ENCODE peak calls at places on chromosomes 11 and 22, in seven cellular contexts. Z is heart left ventricle, Y is cardiac muscle cell, R is PC-3, J is hepatocyte, E is fibroblast of lung, O is psoas muscle. K is an unnamed sample. For H3K36me3, the result is how much of the 10 kb centered on the place peaks cover.

GRCh38 chr11:363948-364761 is 5.1 kb upstream of the B4GALNT4 start:
- DNase-seq in Z (no peak), Y (no peak), R (peak), J (peak), E (no peak), O (no peak), K (peak)

GRCh38 chr11:131667566-131667965 is 297.2 kb downstream of the NTM start:
- DNase-seq in Z (no peak), Y (no peak), R (no peak), J (no peak), E (no peak), O (no peak), K (no peak)

GRCh38 chr11:92224394-92225205 is at the start of gene FAT3:
- DNase-seq in Z (peak), Y (peak), R (no peak), J (peak), E (peak), O (peak), K (peak)

GRCh38 chr11:77063861-77064260 is 2.9 kb upstream of the CAPN5 start:
- DNase-seq in Z (no peak), Y (no peak), R (no peak), J (no peak), E (no peak), O (no peak), K (no peak)

GRCh38 chr22:30116362-30117117 is 36.3 kb downstream of the HORMAD2 start:
- DNase-seq in Z (no peak), Y (peak), R (peak), J (peak), E (peak), O (no peak), K (no peak)

GRCh38 chr22:29633514-29634312 is 30.3 kb downstream of the NF2 start:
- DNase-seq in Z (no peak), Y (peak), R (peak), J (no peak), E (peak), O (no peak), K (no peak)

GRCh38 chr11:47989779-47990178 is 9.4 kb downstream of the PTPRJ start:
- DNase-seq in Z (no peak), Y (no peak), R (no peak), J (no peak), E (no peak), O (no peak), K (no peak)

GRCh38 chr22:24592846-24593809 is at the start of gene LRRC75B:
- DNase-seq in Z (peak), Y (peak), R (peak), J (peak), E (peak), O (peak), K (peak)

GRCh38 chr22:50627452-50627913 is 469 bp downstream of the ARSA start:
- DNase-seq in Z (peak), Y (no peak), R (no peak), J (no peak), E (no peak), O (no peak), K (peak)

GRCh38 chr11:57358991-57359390 is 20.8 kb downstream of the P2RX3 start:
- DNase-seq in Z (no peak), Y (no peak), R (no peak), J (no peak), E (no peak), O (no peak), K (no peak)

GRCh38 chr22:17888855-17889254 is 114.6 kb upstream of the BID start:
- DNase-seq in Z (no peak), Y (peak), R (no peak), J (no peak), E (no peak), O (no peak), K (no peak)

GRCh38 chr11:13328276-13328675 is 50.7 kb downstream of the BMAL1 start:
- DNase-seq in Z (no peak), Y (no peak), R (no peak), J (no peak), E (peak), O (no peak), K (no peak)

GRCh38 chr11:119752324-119752723 is 23.3 kb upstream of the NECTIN1 start:
- DNase-seq in Z (no peak), Y (no peak), R (no peak), J (no peak), E (no peak), O (no peak), K (no peak)

GRCh38 chr11:114928260-114928870 is 250.0 kb downstream of the NXPE2 start:
- DNase-seq in Z (no peak), Y (no peak), R (no peak), J (no peak), E (no peak), O (no peak), K (no peak)

GRCh38 chr22:46068908-46069481 is 81.3 kb upstream of the PPARA start:
- DNase-seq in Z (no peak), Y (peak), R (peak), J (no peak), E (peak), O (peak), K (peak)

GRCh38 chr11:60841797-60842687 is at the start of gene CCDC86:
- DNase-seq in Z (peak), Y (peak), R (peak), J (peak), E (peak), O (peak), K (peak)

GRCh38 chr11:119684361-119685072 is 44.5 kb downstream of the NECTIN1 start:
- DNase-seq in Z (no peak), Y (peak), R (peak), J (peak), E (peak), O (no peak), K (no peak)

GRCh38 chr11:29449280-29450074 is 567.4 kb downstream of the KCNA4 start:
- DNase-seq in Z (no peak), Y (peak), R (no peak), J (no peak), E (peak), O (no peak), K (no peak)

GRCh38 chr11:72975778-72976520 is 161.7 kb downstream of the ATG16L2 start:
- DNase-seq in Z (no peak), Y (peak), R (peak), J (no peak), E (peak), O (no peak), K (no peak)

GRCh38 chr22:44280665-44281188 is 32.0 kb downstream of the SHISAL1 start:
- DNase-seq in Z (no peak), Y (no peak), R (no peak), J (no peak), E (no peak), O (no peak), K (no peak)

GRCh38 chr11:119989422-119989821 is 148.5 kb downstream of the TRIM29 start:
- DNase-seq in Z (no peak), Y (no peak), R (no peak), J (no peak), E (no peak), O (no peak), K (no peak)

GRCh38 chr11:92678212-92678611 is 291.2 kb upstream of the MTNR1B start:
- DNase-seq in Z (no peak), Y (no peak), R (no peak), J (no peak), E (no peak), O (no peak), K (no peak)

GRCh38 chr11:16059332-16059731 is 297.0 kb downstream of the SOX6 start:
- DNase-seq in Z (no peak), Y (no peak), R (no peak), J (no peak), E (no peak), O (no peak), K (no peak)

GRCh38 chr22:39519681-39520053 is 695 bp upstream of the ATF4 start:
- DNase-seq in Z (peak), Y (peak), R (peak), J (peak), E (peak), O (peak), K (peak)

GRCh38 chr11:96470521-96470920 is 80.7 kb downstream of the JRKL start:
- DNase-seq in Z (no peak), Y (no peak), R (peak), J (no peak), E (no peak), O (no peak), K (no peak)

GRCh38 chr11:128733440-128734115 is 39.7 kb downstream of the FLI1 start:
- DNase-seq in Z (no peak), Y (no peak), R (no peak), J (no peak), E (peak), O (no peak), K (no peak)

GRCh38 chr11:112965601-112966125 is 4.4 kb downstream of the NCAM1 start:
- DNase-seq in Z (no peak), Y (no peak), R (no peak), J (no peak), E (no peak), O (no peak), K (no peak)

GRCh38 chr11:63567044-63567840 is 4.1 kb upstream of the PLAAT2 start:
- DNase-seq in Z (peak), Y (peak), R (peak), J (peak), E (peak), O (no peak), K (peak)

GRCh38 chr11:27207025-27207650 is 155.9 kb downstream of the CCDC34 start:
- DNase-seq in Z (no peak), Y (no peak), R (peak), J (no peak), E (peak), O (no peak), K (no peak)

DNA sequence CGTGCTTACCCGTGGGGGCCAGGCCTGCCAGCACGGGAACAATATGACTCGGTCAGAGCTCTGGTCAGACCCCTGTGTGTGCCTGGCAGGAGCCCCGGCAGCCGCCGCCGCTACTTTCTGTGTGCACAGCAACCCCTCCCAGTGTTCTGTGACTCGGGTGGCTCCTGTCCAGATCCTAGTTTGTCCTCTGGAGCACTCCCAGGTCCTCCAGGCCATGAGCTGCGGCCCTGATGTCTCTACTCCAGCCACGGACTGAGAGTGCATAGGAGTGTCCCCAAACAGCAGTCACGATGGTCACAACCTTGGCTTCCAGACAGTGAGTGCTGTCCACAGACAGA is 3.2 kb downstream of the NDUFS8 start:
- DNase-seq in Z (peak), Y (no peak), R (no peak), J (no peak), E (no peak), O (peak), K (no peak)
- H3K36me3 ChIP-seq in Z (under half), Y (under half), R (under half), J (under half), E (under half), O (under half), K (under half)

GRCh38 chr11:17163296-17163695 is 44.5 kb downstream of the PIK3C2A start:
- DNase-seq in Z (no peak), Y (no peak), R (no peak), J (no peak), E (no peak), O (no peak), K (no peak)

GRCh38 chr11:17162376-17162775 is 45.4 kb downstream of the PIK3C2A start:
- DNase-seq in Z (no peak), Y (no peak), R (no peak), J (no peak), E (no peak), O (no peak), K (no peak)

GRCh38 chr11:17163742-17164141 is 44.0 kb downstream of the PIK3C2A start:
- DNase-seq in Z (no peak), Y (no peak), R (no peak), J (no peak), E (no peak), O (no peak), K (no peak)

GRCh38 chr11:17164361-17165246 is 43.2 kb downstream of the PIK3C2A start:
- DNase-seq in Z (no peak), Y (no peak), R (no peak), J (peak), E (no peak), O (no peak), K (peak)

GRCh38 chr11:17161515-17161914 is 46.3 kb downstream of the PIK3C2A start:
- DNase-seq in Z (no peak), Y (no peak), R (no peak), J (no peak), E (no peak), O (no peak), K (no peak)
- H3K4me3 ChIP-seq in Z (no peak), Y (no peak), R (no peak), J (no peak), E (no peak), O (no peak), K (no peak)

GRCh38 chr11:31817054-31817620 is 6.0 kb upstream of the PAX6 start:
- DNase-seq in Z (no peak), Y (no peak), R (no peak), J (no peak), E (peak), O (no peak), K (no peak)

GRCh38 chr11:31816467-31817053 is 5.4 kb upstream of the PAX6 start:
- DNase-seq in Z (no peak), Y (no peak), R (no peak), J (peak), E (no peak), O (no peak), K (no peak)

GRCh38 chr11:31813961-31814868 is 3.1 kb upstream of the PAX6 start:
- DNase-seq in Z (no peak), Y (no peak), R (peak), J (no peak), E (peak), O (peak), K (no peak)

GRCh38 chr11:31817621-31818493 is 6.7 kb upstream of the PAX6 start:
- DNase-seq in Z (no peak), Y (no peak), R (no peak), J (no peak), E (peak), O (no peak), K (no peak)

GRCh38 chr11:31815743-31816466 is 4.8 kb upstream of the PAX6 start:
- DNase-seq in Z (no peak), Y (no peak), R (no peak), J (no peak), E (peak), O (peak), K (no peak)
- H3K36me3 ChIP-seq in Z (under half), Y (under half), R (under half), J (under half), E (under half), O (under half), K (under half)

DNA sequence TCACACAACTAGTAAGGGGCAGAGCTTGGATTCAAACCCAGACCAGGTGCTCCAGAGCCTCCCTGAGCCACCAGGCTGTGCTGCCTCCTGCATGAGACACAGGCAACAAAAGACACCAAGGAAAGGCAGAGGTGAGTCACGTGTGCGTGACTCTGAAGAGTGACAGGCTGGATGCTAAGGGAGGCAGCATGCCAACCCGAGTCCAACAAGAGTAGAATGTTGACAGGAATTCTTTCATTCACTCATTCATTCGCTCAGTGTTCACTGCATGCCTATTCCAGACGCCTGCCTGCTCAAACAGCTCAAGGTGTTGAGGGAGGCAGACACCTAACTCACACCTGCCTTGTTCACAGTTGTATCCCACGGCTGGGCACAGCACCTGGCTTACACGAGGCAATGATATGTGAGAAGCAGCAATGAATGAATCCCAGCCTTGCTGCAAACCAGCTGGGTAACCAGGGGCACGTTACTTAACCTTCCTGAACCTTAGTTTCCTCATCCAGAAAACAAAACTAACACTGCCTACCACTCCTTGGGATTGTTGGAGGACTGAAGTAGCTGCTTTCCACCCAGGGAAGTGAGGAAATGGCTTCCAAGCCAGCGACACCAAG is 73.8 kb upstream of the ARFGAP3 start:
- DNase-seq in Z (no peak), Y (no peak), R (peak), J (no peak), E (peak), O (peak), K (no peak)
- H3K4me3 ChIP-seq in Z (no peak), Y (no peak), R (no peak), J (no peak), E (no peak), O (no peak), K (no peak)

DNA sequence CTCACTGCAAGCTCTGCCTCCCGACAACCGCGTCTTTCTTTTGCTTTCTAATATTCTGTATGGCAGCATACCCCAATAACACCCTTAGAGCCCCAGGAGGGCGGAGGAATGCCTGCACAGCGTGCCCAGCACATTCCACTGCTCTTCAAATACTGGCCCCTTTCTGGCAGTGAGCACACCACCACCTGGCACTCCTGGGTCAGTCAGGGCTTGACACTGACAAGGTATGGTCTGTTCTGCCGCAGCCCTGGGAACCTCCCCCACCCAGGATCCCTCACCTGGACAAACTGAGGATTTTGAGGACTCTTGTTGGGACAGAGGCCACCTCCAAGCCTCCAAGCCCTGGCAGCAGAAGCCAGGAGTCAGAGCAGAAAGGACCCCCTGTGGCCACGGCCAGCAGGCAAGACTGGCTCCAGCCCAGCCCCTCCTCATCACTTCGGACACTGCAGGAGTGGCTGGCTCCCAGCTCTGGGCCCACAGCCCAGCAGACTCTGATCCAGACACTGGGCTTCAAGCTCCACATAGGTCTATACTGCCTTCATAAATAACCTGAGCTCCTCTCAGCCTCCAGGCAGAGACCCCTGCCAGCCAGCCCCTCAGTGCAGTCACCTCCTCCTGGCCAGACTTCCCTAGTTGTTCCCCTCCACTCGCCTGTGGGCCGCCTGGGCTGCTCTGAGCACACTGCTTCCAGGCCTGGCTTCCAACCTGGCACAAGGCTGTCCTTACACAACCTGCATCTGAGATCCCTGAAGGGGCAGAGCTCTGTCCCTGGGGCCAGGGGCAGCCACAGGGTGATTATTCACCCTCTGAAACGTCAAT is 14.5 kb downstream of the CARS1 start:
- DNase-seq in Z (no peak), Y (no peak), R (no peak), J (no peak), E (no peak), O (peak), K (no peak)
- H3K36me3 ChIP-seq in Z (under half), Y (under half), R (under half), J (under half), E (under half), O (under half), K (under half)

DNA sequence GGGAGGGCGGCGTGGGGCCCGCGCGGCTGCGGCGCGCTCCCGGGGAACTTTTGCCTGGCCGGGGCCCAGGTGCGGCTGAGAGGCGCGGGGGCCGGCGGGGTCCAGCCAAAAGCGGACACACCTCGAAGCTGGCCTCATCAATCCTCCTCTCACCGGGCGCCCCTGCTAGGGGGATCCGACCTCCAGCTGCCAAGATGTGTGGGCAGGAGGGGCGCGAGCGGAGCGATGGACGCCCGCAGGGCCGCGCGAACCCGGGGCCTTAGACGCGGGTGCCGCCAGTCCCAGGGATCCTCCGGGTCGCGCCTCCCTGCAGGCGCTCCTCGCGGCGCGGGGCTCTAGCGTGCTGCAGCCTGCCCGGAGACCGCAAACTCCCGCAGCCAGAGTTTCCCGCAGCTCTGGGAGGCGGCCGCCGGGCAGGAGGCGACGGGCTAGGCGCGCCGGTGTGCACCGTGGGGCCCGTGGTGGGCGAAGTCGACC is 785 bp downstream of the IGSF9B start:
- DNase-seq in Z (no peak), Y (no peak), R (no peak), J (no peak), E (no peak), O (no peak), K (no peak)
- H3K4me3 ChIP-seq in Z (peak), Y (peak), R (peak), J (peak), E (no peak), O (peak), K (peak)

DNA sequence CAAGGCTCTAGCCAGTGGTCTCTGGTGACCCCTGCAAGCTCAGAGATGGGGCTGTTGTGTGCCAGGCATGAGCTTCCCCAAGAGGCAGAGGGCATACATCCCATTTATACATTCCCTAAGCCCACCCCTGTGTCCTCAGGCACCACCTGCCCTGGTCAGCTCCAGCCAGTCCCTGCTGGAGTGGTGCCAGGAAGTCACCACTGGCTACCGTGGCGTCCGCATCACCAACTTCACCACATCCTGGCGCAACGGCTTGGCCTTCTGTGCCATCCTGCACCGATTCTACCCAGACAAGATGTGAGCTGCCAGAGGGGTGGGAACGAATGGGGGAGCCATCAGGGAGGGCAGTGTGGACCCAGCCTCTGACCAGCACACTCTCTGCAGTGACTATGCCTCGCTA is 8.2 kb downstream of the EHBP1L1 start:
- DNase-seq in Z (no peak), Y (no peak), R (no peak), J (no peak), E (no peak), O (no peak), K (no peak)
- H3K36me3 ChIP-seq in Z (under half), Y (under half), R (under half), J (under half), E (under half), O (half or more), K (under half)

DNA sequence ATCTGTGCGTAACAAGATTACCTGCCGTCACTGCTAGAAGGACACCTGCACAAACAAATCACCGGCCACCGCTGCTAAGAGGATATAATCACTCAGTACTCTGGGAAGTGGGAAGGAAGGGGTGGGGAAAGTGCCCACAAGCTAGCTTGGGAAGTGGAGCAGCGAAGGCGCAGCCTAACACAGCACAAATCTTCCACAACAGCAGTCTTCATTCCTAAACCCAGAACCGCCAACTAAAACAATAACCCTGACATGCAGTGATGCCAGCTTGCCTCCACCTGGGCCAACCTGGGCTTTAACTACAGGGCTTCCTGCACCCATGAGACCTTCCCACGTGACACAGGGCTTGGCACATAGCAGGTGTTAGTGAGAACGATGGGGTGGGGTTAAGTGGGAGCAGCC is 5.1 kb downstream of the DGCR2 start:
- DNase-seq in Z (no peak), Y (no peak), R (no peak), J (peak), E (no peak), O (no peak), K (no peak)
- H3K4me3 ChIP-seq in Z (no peak), Y (no peak), R (no peak), J (no peak), E (no peak), O (no peak), K (no peak)

K was measured in uterus.